ENCODE peak calls at places on chromosomes 13 and 19, in six cellular contexts. Z, W, N, A, G and O are unnamed samples.

GRCh38 chr19:53912653-53913052 is 3.6 kb downstream of the CACNG7 start:
- DNase-seq in Z (peak), W (no peak), N (no peak), A (no peak), G (peak), O (no peak)

GRCh38 chr19:29841209-29841558 is 29.4 kb downstream of the CCNE1 start:
- DNase-seq in W (no peak), A (no peak), G (no peak), Z (no peak), N (no peak), O (no peak)

GRCh38 chr13:73715114-73715909 is 418.9 kb downstream of the KLF12 start:
- DNase-seq in Z (no peak), A (no peak), W (no peak), N (no peak), G (no peak), O (no peak)

GRCh38 chr13:108508263-108508662 is 121.1 kb upstream of the MYO16 start:
- DNase-seq in A (no peak), W (peak), N (peak), Z (no peak), G (peak), O (no peak)

GRCh38 chr19:18669524-18669817 is 14.0 kb upstream of the CRTC1 start:
- DNase-seq in W (peak), N (peak), Z (no peak), G (no peak), A (no peak), O (no peak)

GRCh38 chr13:59982631-59983382 is 180.9 kb downstream of the DIAPH3 start:
- DNase-seq in G (no peak), W (peak), N (peak), Z (no peak), A (no peak), O (no peak)

GRCh38 chr19:29271911-29272310 is 59.0 kb upstream of the UQCRFS1 start:
- DNase-seq in A (no peak), W (no peak), Z (no peak), N (no peak), G (no peak), O (no peak)

GRCh38 chr13:23667750-23668149 is 97.5 kb downstream of the TNFRSF19 start:
- DNase-seq in G (no peak), Z (no peak), N (no peak), A (no peak), W (no peak), O (no peak)

GRCh38 chr13:101424381-101425155 is 8.3 kb upstream of the NALCN start:
- DNase-seq in W (peak), N (no peak), A (no peak), Z (no peak), G (no peak), O (no peak)

GRCh38 chr19:33259532-33259931 is 33.9 kb upstream of the SLC7A10 start:
- DNase-seq in G (peak), W (no peak), A (no peak), N (no peak), Z (no peak), O (no peak)

GRCh38 chr13:38366954-38367645 is 17.4 kb downstream of the UFM1 start:
- DNase-seq in N (peak), G (no peak), A (no peak), Z (no peak), W (peak), O (no peak)

GRCh38 chr13:110507678-110508381 is 53.7 kb downstream of the RAB20 start:
- DNase-seq in A (no peak), G (no peak), W (no peak), Z (peak), N (no peak), O (peak)

GRCh38 chr19:31110331-31110730 is 238.9 kb downstream of the TSHZ3 start:
- DNase-seq in A (no peak), N (peak), G (peak), Z (no peak), W (peak), O (no peak)

GRCh38 chr13:99153219-99153618 is 47.4 kb upstream of the UBAC2 start:
- DNase-seq in A (no peak), W (no peak), G (no peak), N (peak), Z (no peak), O (no peak)

GRCh38 chr13:100881291-100881864 is 206.8 kb upstream of the TMTC4 start:
- DNase-seq in Z (no peak), W (no peak), G (peak), N (no peak), A (no peak), O (no peak)

GRCh38 chr19:35871611-35872010 is 3.2 kb downstream of the APLP1 start:
- DNase-seq in Z (no peak), N (no peak), G (no peak), W (no peak), A (no peak), O (no peak)

GRCh38 chr19:18422530-18423191 is 3.5 kb downstream of the SSBP4 start:
- DNase-seq in G (no peak), A (no peak), Z (no peak), N (no peak), W (no peak), O (no peak)

GRCh38 chr13:111270765-111271164 is 49.7 kb upstream of the TEX29 start:
- DNase-seq in Z (no peak), G (no peak), A (no peak), N (peak), W (peak), O (no peak)

GRCh38 chr13:90686438-90686837 is 661.0 kb upstream of the MIR17HG start:
- DNase-seq in Z (no peak), N (peak), G (no peak), W (peak), A (no peak), O (no peak)

GRCh38 chr19:39705578-39706188 is 1.4 kb downstream of the LGALS14 start:
- DNase-seq in Z (no peak), A (no peak), N (no peak), W (no peak), G (peak), O (no peak)

GRCh38 chr13:74040200-74040599 is 94.0 kb downstream of the KLF12 start:
- DNase-seq in N (no peak), G (peak), A (no peak), W (peak), Z (no peak), O (peak)

GRCh38 chr19:31674503-31675186 is 325.4 kb upstream of the TSHZ3 start:
- DNase-seq in Z (no peak), W (peak), A (no peak), G (no peak), N (peak), O (no peak)

GRCh38 chr13:52459668-52460067 is 4.4 kb downstream of the CKAP2 start:
- DNase-seq in G (no peak), N (peak), W (peak), Z (no peak), A (no peak), O (no peak)

GRCh38 chr13:43405457-43405856 is 381.3 kb downstream of the ENOX1 start:
- DNase-seq in Z (no peak), W (peak), A (no peak), G (no peak), N (peak), O (no peak)

GRCh38 chr19:29293292-29293691 is 80.3 kb upstream of the UQCRFS1 start:
- DNase-seq in N (no peak), A (no peak), W (no peak), Z (no peak), G (no peak), O (no peak)

GRCh38 chr13:98915563-98916348 is 62.1 kb downstream of the DOCK9 start:
- DNase-seq in A (no peak), W (peak), G (no peak), Z (no peak), N (no peak), O (no peak)

GRCh38 chr13:64568748-64569147 is 2661.4 kb downstream of the PCDH9 start:
- DNase-seq in W (no peak), Z (no peak), A (no peak), G (no peak), N (no peak), O (no peak)

GRCh38 chr13:75635621-75636338 is at the start of gene LMO7:
- DNase-seq in W (peak), Z (peak), G (peak), N (peak), A (no peak), O (peak)

GRCh38 chr13:50365683-50366391 is 350.6 kb downstream of the KCNRG start:
- DNase-seq in A (no peak), G (peak), W (no peak), N (no peak), Z (no peak), O (peak)

GRCh38 chr19:46611791-46612190 is 10.7 kb downstream of the CALM3 start:
- DNase-seq in G (no peak), Z (peak), A (no peak), N (no peak), W (no peak), O (no peak)

GRCh38 chr13:36612242-36612641 is 61.6 kb upstream of the SERTM1 start:
- DNase-seq in N (no peak), A (no peak), W (no peak), Z (no peak), G (no peak), O (no peak)

GRCh38 chr13:50549221-50549942 is 294.1 kb downstream of the DLEU7 start:
- DNase-seq in A (no peak), W (no peak), Z (no peak), G (no peak), N (no peak), O (no peak)

GRCh38 chr19:3606690-3607289 is at the start of gene TBXA2R:
- DNase-seq in A (peak), Z (no peak), G (no peak), W (peak), N (peak), O (peak)

GRCh38 chr19:16016226-16017137 is 59.8 kb upstream of the TPM4 start:
- DNase-seq in W (no peak), N (no peak), G (no peak), A (no peak), Z (no peak), O (no peak)

GRCh38 chr19:7663711-7664110 is 5.1 kb upstream of the RETN start:
- DNase-seq in Z (no peak), W (no peak), N (no peak), A (no peak), G (no peak), O (no peak)

GRCh38 chr13:44305216-44305615 is 68.4 kb upstream of the SERP2 start:
- DNase-seq in G (no peak), A (no peak), Z (no peak), W (no peak), N (no peak), O (no peak)

GRCh38 chr19:45020071-45020470 is 18.8 kb upstream of the CLASRP start:
- DNase-seq in W (no peak), N (no peak), A (no peak), Z (no peak), G (peak), O (no peak)

GRCh38 chr13:50708461-50708860 is 135.0 kb downstream of the DLEU7 start:
- DNase-seq in G (peak), N (peak), W (no peak), Z (no peak), A (no peak), O (no peak)

GRCh38 chr13:80574113-80574512 is 233.2 kb upstream of the SPRY2 start:
- DNase-seq in G (no peak), A (no peak), Z (no peak), N (no peak), W (no peak), O (no peak)

GRCh38 chr13:95678967-95679366 is 2.0 kb downstream of the DNAJC3 start:
- DNase-seq in Z (no peak), A (no peak), W (no peak), N (no peak), G (no peak), O (no peak)

GRCh38 chr13:29454931-29455481 is 140.5 kb downstream of the SLC7A1 start:
- DNase-seq in Z (no peak), A (no peak), W (peak), G (peak), N (no peak), O (no peak)
- TF ChIP-seq CTCF in Z (no peak), A (no peak), W (peak), G (peak), N (peak), O (no peak)

GRCh38 chr13:26602783-26603182 is 45.3 kb downstream of the WASF3 start:
- DNase-seq in W (no peak), N (no peak), A (no peak), Z (no peak), G (no peak), O (no peak)

GRCh38 chr13:26599885-26600284 is 42.4 kb downstream of the WASF3 start:
- DNase-seq in N (no peak), W (no peak), G (no peak), Z (no peak), A (no peak), O (no peak)

GRCh38 chr13:26600345-26600761 is 42.9 kb downstream of the WASF3 start:
- DNase-seq in G (no peak), W (peak), N (peak), A (no peak), Z (no peak), O (no peak)

GRCh38 chr13:26599403-26599802 is 41.9 kb downstream of the WASF3 start:
- DNase-seq in N (no peak), A (no peak), G (no peak), W (no peak), Z (no peak), O (no peak)

GRCh38 chr13:26601669-26602068 is 44.2 kb downstream of the WASF3 start:
- DNase-seq in A (no peak), G (peak), Z (no peak), N (peak), W (peak), O (no peak)
- TF ChIP-seq CTCF in A (no peak), G (peak), Z (no peak), N (peak), W (peak), O (no peak)

DNA sequence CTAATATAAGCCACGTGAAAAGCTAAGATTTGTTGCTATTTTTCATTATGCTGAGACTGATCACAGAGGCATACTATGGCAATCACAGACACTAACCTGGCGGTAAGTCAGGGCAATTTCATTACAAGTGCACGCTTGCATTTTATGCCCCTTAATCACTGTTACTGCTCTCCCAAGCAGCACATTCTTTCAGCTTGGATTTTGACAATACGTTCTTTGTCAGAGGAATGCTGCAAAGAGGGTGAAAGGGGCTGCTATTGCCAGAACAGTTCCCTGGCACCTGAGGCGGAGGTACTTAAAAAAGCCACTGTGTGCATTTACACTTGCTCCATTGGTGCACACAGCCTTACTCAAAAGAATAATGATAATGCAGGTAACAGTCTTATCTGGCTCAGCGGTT is 346.6 kb downstream of the RFC3 start:
- DNase-seq in Z (no peak), W (no peak), G (no peak), A (no peak), N (peak), O (no peak)
- TF ChIP-seq CTCF in Z (no peak), W (no peak), G (no peak), A (no peak), N (no peak), O (no peak)

DNA sequence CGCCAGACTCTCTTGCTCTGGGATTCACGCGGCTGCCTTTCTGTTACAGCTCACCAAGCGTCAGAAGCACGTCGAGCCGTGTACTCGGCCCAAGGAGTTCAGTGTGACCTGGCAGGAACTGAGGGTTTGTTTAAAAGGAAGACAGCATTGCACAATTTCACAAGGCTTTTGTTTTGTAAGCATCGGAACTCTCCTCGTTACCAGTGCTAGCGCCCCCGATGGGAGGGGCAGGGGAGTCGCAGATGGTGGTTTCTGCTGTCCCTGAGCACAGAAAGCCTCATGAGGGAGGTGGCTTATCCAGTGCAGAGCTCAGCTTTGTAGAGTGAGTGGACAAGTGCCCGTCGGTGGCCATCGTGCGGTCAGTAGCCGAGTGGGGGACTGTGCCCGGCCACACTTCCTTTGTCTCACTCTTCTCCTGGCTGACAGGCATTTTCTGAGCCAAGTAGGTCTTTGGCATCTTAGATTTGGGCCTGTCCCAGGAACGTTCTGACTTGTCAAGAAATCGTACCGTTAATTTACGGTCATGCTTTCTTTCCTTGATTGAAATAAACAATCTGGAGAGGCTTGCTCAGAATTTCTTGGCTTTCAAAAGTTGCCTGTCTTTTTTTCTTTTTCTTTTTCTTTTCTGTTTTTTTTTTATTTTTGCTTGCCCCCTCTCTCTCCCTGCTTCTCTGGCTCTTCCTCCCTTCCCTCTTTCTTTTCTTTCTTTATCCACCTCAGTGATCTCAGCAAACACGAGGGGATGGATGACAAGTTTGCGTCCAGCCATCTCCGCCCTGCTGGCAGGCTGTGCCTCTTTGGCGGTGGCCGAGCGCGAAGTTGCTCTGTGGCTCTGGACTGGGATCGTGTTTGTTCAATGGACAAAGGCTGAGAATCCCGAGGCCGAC is 7.7 kb downstream of the KDM4B start:
- DNase-seq in Z (no peak), W (peak), N (peak), A (peak), G (peak), O (peak)
- TF ChIP-seq CTCF in Z (no peak), W (peak), N (peak), A (no peak), G (peak), O (peak)

GRCh38 chr19:48715276-48715675 is 4.2 kb downstream of the MAMSTR start:
- DNase-seq in A (no peak), W (no peak), G (no peak), N (no peak), Z (no peak), O (peak)

GRCh38 chr19:48714759-48715261 is 4.7 kb downstream of the MAMSTR start:
- DNase-seq in N (no peak), A (no peak), G (no peak), Z (no peak), W (no peak), O (peak)

GRCh38 chr19:48713864-48714755 is 5.4 kb downstream of the MAMSTR start:
- DNase-seq in G (peak), W (peak), N (peak), A (peak), Z (peak), O (peak)

GRCh38 chr19:48711106-48711662 is 8.3 kb downstream of the MAMSTR start:
- DNase-seq in A (no peak), N (no peak), W (no peak), Z (no peak), G (no peak), O (no peak)

DNA sequence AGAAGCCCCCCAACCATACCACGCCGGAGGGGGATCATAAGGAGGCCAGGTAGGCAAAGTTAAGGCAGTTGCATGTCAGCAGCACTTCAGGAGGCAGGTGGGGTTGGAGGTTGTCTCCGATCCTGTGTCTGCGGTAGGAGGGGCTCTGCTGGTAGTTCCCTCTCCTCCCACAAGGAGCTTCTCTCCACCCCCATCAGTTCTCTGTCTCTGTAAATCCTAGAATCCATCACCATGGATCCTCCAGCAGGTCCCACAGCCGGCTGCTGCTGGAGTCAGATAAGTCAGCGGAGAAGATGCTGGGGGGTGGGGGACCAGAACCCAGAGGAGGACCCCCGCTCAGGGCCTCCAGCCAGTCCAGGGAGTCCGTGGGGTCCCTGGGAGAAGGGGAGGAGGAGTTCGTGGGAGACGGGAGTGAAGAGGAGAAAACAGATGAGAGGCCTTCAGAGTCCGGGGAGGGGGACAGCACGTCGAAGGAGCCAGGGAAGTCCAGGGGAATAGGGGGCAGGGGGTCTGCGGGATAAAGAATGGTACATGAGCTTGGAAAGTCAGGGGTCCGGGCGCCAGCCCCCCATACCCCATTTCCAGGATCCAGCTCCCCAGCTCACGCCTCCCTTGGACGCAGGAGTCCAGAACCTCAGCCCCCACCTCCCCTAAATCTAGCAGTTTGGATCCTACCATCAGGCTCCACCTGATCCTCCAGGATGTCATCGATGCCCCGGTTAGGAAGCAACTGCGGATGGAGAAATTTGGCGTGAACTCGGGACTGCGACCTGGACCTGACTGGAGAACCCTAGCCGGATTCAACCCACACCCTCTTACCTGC is 6.3 kb downstream of the MAMSTR start:
- DNase-seq in N (no peak), Z (no peak), G (peak), W (peak), A (no peak), O (no peak)
- TF ChIP-seq CTCF in N (no peak), Z (no peak), G (peak), W (peak), A (no peak), O (no peak)

GRCh38 chr19:13038306-13039210 is 43.3 kb downstream of the NFIX start:
- DNase-seq in Z (no peak), G (no peak), A (no peak), N (no peak), W (no peak), O (no peak)
- TF ChIP-seq CTCF in Z (no peak), G (peak), A (no peak), N (no peak), W (no peak), O (no peak)